ENCODE peak calls at places on chromosomes 1 and 21, in ten cellular contexts. D is endodermal cell, V is heart left ventricle, M is heart right ventricle, P is GM23338, A is HCT116, T is A673, G is pancreas, U is MM.1S, W is left lung. Q is an unnamed sample.

GRCh38 chr1:83725735-83726360 is 273.1 kb downstream of the TTLL7 start:
- DNase-seq in D (no peak), V (no peak), M (no peak), P (peak; percentile 23), A (no peak), T (no peak), G (no peak), U (no peak), W (no peak), Q (no peak)

GRCh38 chr1:208190784-208191183 is 53.4 kb downstream of the PLXNA2 start:
- DNase-seq in D (no peak), V (no peak), M (no peak), P (peak; percentile 39), A (no peak), T (no peak), G (no peak), U (no peak), W (no peak), Q (no peak)

GRCh38 chr1:162942903-162943567 is 82.1 kb upstream of the CCDC190 start:
- DNase-seq in D (no peak), V (no peak), M (no peak), P (no peak), A (no peak), T (peak; percentile 30), G (no peak), U (no peak), W (peak; percentile 39), Q (no peak)

GRCh38 chr21:43906585-43907370 is 41.8 kb downstream of the AGPAT3 start:
- DNase-seq in D (no peak), V (peak; percentile 20), M (no peak), P (no peak), A (no peak), T (no peak), G (peak; percentile 46), U (no peak), W (peak; percentile 23), Q (no peak)

GRCh38 chr1:84298336-84298687 is 3.2 kb upstream of the SAMD13 start:
- DNase-seq in D (peak; percentile 73), V (peak; percentile 61), M (peak; percentile 66), P (peak; percentile 49), A (no peak), T (peak; percentile 68), G (peak; percentile 78), U (peak; percentile 11), W (peak; percentile 54), Q (peak; percentile 59)

GRCh38 chr1:94876362-94876761 is 50.5 kb downstream of the CNN3 start:
- DNase-seq in D (no peak), V (no peak), M (no peak), P (no peak), A (no peak), T (no peak), G (no peak), U (no peak), W (no peak), Q (no peak)

GRCh38 chr1:9400425-9401079 is 107.9 kb downstream of the SPSB1 start:
- DNase-seq in D (peak; percentile 70), V (no peak), M (peak; percentile 40), P (peak; percentile 35), A (no peak), T (no peak), G (no peak), U (peak; percentile 16), W (no peak), Q (peak; percentile 64)

GRCh38 chr1:31670583-31670944 is 25.9 kb upstream of the PEF1 start:
- DNase-seq in D (no peak), V (no peak), M (no peak), P (no peak), A (no peak), T (no peak), G (no peak), U (no peak), W (no peak), Q (no peak)

GRCh38 chr1:44218503-44219300 is 5.4 kb downstream of the DMAP1 start:
- DNase-seq in D (no peak), V (no peak), M (no peak), P (no peak), A (no peak), T (no peak), G (no peak), U (no peak), W (no peak), Q (no peak)

GRCh38 chr1:32881871-32882850 is 4.1 kb upstream of the HPCA start:
- DNase-seq in D (no peak), V (peak; percentile 76), M (peak; percentile 75), P (no peak), A (no peak), T (no peak), G (no peak), U (no peak), W (no peak), Q (no peak)

GRCh38 chr1:71030021-71030420 is 17.6 kb downstream of the PTGER3 start:
- DNase-seq in D (no peak), V (no peak), M (no peak), P (no peak), A (no peak), T (no peak), G (no peak), U (no peak), W (no peak), Q (no peak)

GRCh38 chr1:226424228-226425003 is 16.5 kb upstream of the PARP1 start:
- DNase-seq in D (peak; percentile 54), V (no peak), M (no peak), P (peak; percentile 42), A (peak; percentile 28), T (peak; percentile 74), G (no peak), U (peak; percentile 73), W (no peak), Q (peak; percentile 63)

GRCh38 chr1:38003261-38004250 is 1.8 kb downstream of the FHL3 start:
- DNase-seq in D (peak; percentile 51), V (no peak), M (no peak), P (peak; percentile 41), A (no peak), T (no peak), G (no peak), U (no peak), W (no peak), Q (no peak)

GRCh38 chr1:103788377-103788776 is 38.7 kb downstream of the AMY1C start:
- DNase-seq in D (no peak), V (no peak), M (no peak), P (peak; percentile 34), A (no peak), T (peak; percentile 37), G (no peak), U (no peak), W (no peak), Q (no peak)

GRCh38 chr21:24110846-24111245 is 1496.4 kb downstream of the MRPL39 start:
- DNase-seq in D (no peak), V (no peak), M (no peak), P (no peak), A (no peak), T (no peak), G (no peak), U (no peak), W (no peak), Q (no peak)

GRCh38 chr1:177659259-177659658 is 310.6 kb downstream of the SEC16B start:
- DNase-seq in D (no peak), V (no peak), M (no peak), P (no peak), A (no peak), T (no peak), G (no peak), U (no peak), W (no peak), Q (no peak)

GRCh38 chr1:165853528-165854075 is 26.2 kb downstream of the UCK2 start:
- DNase-seq in D (no peak), V (no peak), M (no peak), P (no peak), A (no peak), T (no peak), G (no peak), U (no peak), W (no peak), Q (no peak)
- H3K4me1 ChIP-seq in D (peaks cover 28% of the 10 kb centered on the region), V (no peaks in the 10 kb centered on the region), M (peaks cover 64% of the 10 kb centered on the region), P (peaks cover 75% of the 10 kb centered on the region), A (no peaks in the 10 kb centered on the region), T (peaks cover 23% of the 10 kb centered on the region), G (peaks cover 27% of the 10 kb centered on the region), U (peaks cover 31% of the 10 kb centered on the region), W (peaks cover 64% of the 10 kb centered on the region), Q (peaks cover 13% of the 10 kb centered on the region)

DNA sequence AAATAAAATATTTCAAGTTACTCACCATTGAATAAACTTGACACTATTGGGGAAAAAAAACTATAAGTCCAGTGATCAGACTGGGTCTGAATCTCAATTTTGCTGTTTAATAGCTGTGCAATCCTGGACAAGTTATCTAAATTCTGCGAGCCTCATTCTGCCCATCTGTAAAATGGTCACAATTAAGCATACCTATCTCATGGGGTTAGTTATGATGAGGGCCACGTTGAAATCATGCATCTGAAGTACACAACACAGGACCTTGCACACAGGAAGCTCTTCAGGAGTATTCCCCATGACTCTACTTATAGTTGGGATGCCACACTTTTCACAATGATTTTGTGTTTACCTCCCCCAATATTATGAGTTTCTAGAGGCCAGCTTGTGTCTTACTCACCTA is 3.8 kb upstream of the HTR1D start:
- DNase-seq in D (no peak), V (no peak), M (no peak), P (no peak), A (no peak), T (no peak), G (no peak), U (no peak), W (no peak), Q (no peak)
- H3K27me3 ChIP-seq in D (peaks cover 30% of the 10 kb centered on the region), V (peaks cover 25% of the 10 kb centered on the region), M (peaks cover 24% of the 10 kb centered on the region), P (peaks cover 18% of the 10 kb centered on the region), A (no peaks in the 10 kb centered on the region), T (peaks cover 14% of the 10 kb centered on the region), G (peaks cover 4% of the 10 kb centered on the region), U (peaks cover 31% of the 10 kb centered on the region), W (peaks cover 19% of the 10 kb centered on the region), Q (peaks cover 2% of the 10 kb centered on the region)

GRCh38 chr1:82064701-82065100 is 264.0 kb downstream of the ADGRL2 start:
- DNase-seq in D (no peak), V (no peak), M (no peak), P (no peak), A (no peak), T (no peak), G (no peak), U (no peak), W (no peak), Q (no peak)

GRCh38 chr1:82062206-82062605 is 261.5 kb downstream of the ADGRL2 start:
- DNase-seq in D (no peak), V (no peak), M (no peak), P (no peak), A (no peak), T (no peak), G (no peak), U (no peak), W (no peak), Q (no peak)

GRCh38 chr1:82059931-82060330 is 259.2 kb downstream of the ADGRL2 start:
- DNase-seq in D (no peak), V (no peak), M (no peak), P (no peak), A (no peak), T (no peak), G (no peak), U (no peak), W (no peak), Q (no peak)

GRCh38 chr1:82065917-82066316 is 265.2 kb downstream of the ADGRL2 start:
- DNase-seq in D (no peak), V (peak; percentile 30), M (peak; percentile 32), P (no peak), A (no peak), T (no peak), G (no peak), U (no peak), W (no peak), Q (no peak)
- H3K4me1 ChIP-seq in D (no peaks in the 10 kb centered on the region), V (peaks cover 10% of the 10 kb centered on the region), M (peaks cover 9% of the 10 kb centered on the region), P (no peaks in the 10 kb centered on the region), A (no peaks in the 10 kb centered on the region), T (no peaks in the 10 kb centered on the region), G (no peaks in the 10 kb centered on the region), U (no peaks in the 10 kb centered on the region), W (no peaks in the 10 kb centered on the region), Q (no peaks in the 10 kb centered on the region)

GRCh38 chr1:46221749-46222148 is 18.6 kb downstream of the LURAP1 start:
- DNase-seq in D (peak; percentile 78), V (no peak), M (no peak), P (peak; percentile 75), A (no peak), T (no peak), G (no peak), U (no peak), W (no peak), Q (no peak)
- H3K27me3 ChIP-seq in D (no peaks in the 10 kb centered on the region), V (no peaks in the 10 kb centered on the region), M (no peaks in the 10 kb centered on the region), P (no peaks in the 10 kb centered on the region), A (no peaks in the 10 kb centered on the region), T (no peaks in the 10 kb centered on the region), G (no peaks in the 10 kb centered on the region), U (no peaks in the 10 kb centered on the region), W (no peaks in the 10 kb centered on the region), Q (no peaks in the 10 kb centered on the region)

Q was measured in small intestine.